ENCODE peak calls at places on chromosomes 12 and 14, in six cellular contexts. F is stomach, A is transverse colon, J is SK-N-DZ, S is astrocyte of the spinal cord, B is KBM-7. L is an unnamed sample.

GRCh38 chr12:91922139-91922538 is 223.5 kb downstream of the BTG1 start:
- DNase-seq in F (no peak), A (no peak), J (no peak), S (no peak), B (no peak), L (no peak)

GRCh38 chr12:54591001-54591591 is 2.6 kb upstream of the PPP1R1A start:
- DNase-seq in F (no peak), A (peak), J (no peak), S (no peak), B (no peak), L (no peak)

GRCh38 chr14:22981090-22982012 is 1.0 kb downstream of the AJUBA start:
- DNase-seq in F (no peak), A (no peak), J (no peak), S (peak), B (no peak), L (no peak)

GRCh38 chr12:4443616-4444015 is 2.0 kb downstream of the FGF6 start:
- DNase-seq in F (no peak), A (no peak), J (no peak), S (no peak), B (no peak), L (no peak)

GRCh38 chr12:93883436-93884154 is 206.4 kb downstream of the CRADD start:
- DNase-seq in F (no peak), A (no peak), J (no peak), S (peak), B (no peak), L (no peak)

GRCh38 chr12:56128669-56129209 is 672 bp downstream of the ESYT1 start:
- DNase-seq in F (no peak), A (peak), J (peak), S (no peak), B (no peak), L (no peak)

GRCh38 chr14:58662028-58662427 is 24.3 kb downstream of the DACT1 start:
- DNase-seq in F (no peak), A (no peak), J (no peak), S (no peak), B (no peak), L (no peak)

GRCh38 chr12:53660064-53660463 is 15.8 kb downstream of the ATP5MC2 start:
- DNase-seq in F (no peak), A (peak), J (no peak), S (no peak), B (no peak), L (peak)

GRCh38 chr14:103532216-103533136 is 3.5 kb downstream of the TRMT61A start:
- DNase-seq in F (no peak), A (no peak), J (no peak), S (no peak), B (no peak), L (no peak)

GRCh38 chr12:2690348-2691000 is 104.3 kb upstream of the FKBP4 start:
- DNase-seq in F (no peak), A (no peak), J (no peak), S (no peak), B (no peak), L (no peak)

GRCh38 chr12:107610030-107610859 is 75.4 kb upstream of the PWP1 start:
- DNase-seq in F (no peak), A (no peak), J (peak), S (peak), B (peak), L (no peak)